ENCODE peak calls at places on chromosomes 11 and 22, in seven cellular contexts. S is AG04450; E is fibroblast of the aortic adventitia; G is left ventricle myocardium inferior; D is DND-41; M is CD8-positive, alpha-beta memory T cell; C is breast epithelium. J is an unnamed sample.
A peak's percentile ranks its signal among the peaks of the same experiment; 100 is the strongest.

GRCh38 chr11:71498091-71498490 is 29.0 kb upstream of the KRTAP5-7 start:
- DNase-seq in E (no peak), C (no peak), M (no peak), S (no peak), D (no peak), G (no peak), J (no peak)

GRCh38 chr11:11010624-11011127 is 152.8 kb upstream of the ZBED5 start:
- DNase-seq in D (no peak), E (no peak), C (no peak), M (no peak), G (peak; percentile 34), S (no peak), J (no peak)

GRCh38 chr11:96205460-96205809 is 137.6 kb downstream of the MAML2 start:
- DNase-seq in S (no peak), M (no peak), D (no peak), E (no peak), C (no peak), G (no peak), J (no peak)

GRCh38 chr11:60265373-60266214 is 14.9 kb upstream of the MS4A4A start:
- DNase-seq in G (no peak), C (no peak), S (no peak), E (peak; percentile 26), M (no peak), D (peak; percentile 18), J (peak; percentile 22)

GRCh38 chr11:43852057-43852636 is 28.5 kb upstream of the ALKBH3 start:
- DNase-seq in M (peak; percentile 59), D (peak; percentile 76), S (peak; percentile 79), E (peak; percentile 88), G (no peak), C (no peak), J (peak; percentile 79)

GRCh38 chr11:118358071-118358470 is 1.3 kb upstream of the UBE4A start:
- DNase-seq in S (no peak), M (no peak), E (peak; percentile 18), D (no peak), G (no peak), C (no peak), J (no peak)

GRCh38 chr11:102810943-102811528 is 13.1 kb upstream of the MMP1 start:
- DNase-seq in E (peak; percentile 63), D (no peak), M (no peak), S (no peak), C (no peak), G (no peak), J (no peak)

GRCh38 chr22:31039393-31039792 is 41.7 kb upstream of the SMTN start:
- DNase-seq in S (peak; percentile 71), C (no peak), M (no peak), G (peak; percentile 22), D (no peak), E (peak; percentile 75), J (no peak)

GRCh38 chr11:102390667-102391449 is 43.8 kb downstream of the BIRC2 start:
- DNase-seq in C (peak; percentile 35), S (peak; percentile 21), M (peak; percentile 71), D (peak; percentile 53), G (peak; percentile 43), E (peak; percentile 72), J (peak; percentile 46)

GRCh38 chr22:19063581-19064353 is 58.4 kb downstream of the DGCR2 start:
- DNase-seq in G (no peak), D (no peak), C (no peak), S (no peak), E (no peak), M (no peak), J (no peak)

GRCh38 chr11:72969894-72970335 is 155.7 kb downstream of the ATG16L2 start:
- DNase-seq in S (no peak), E (peak; percentile 78), G (no peak), M (no peak), D (no peak), C (no peak), J (peak; percentile 81)

GRCh38 chr11:109552376-109552775 is 130.4 kb downstream of the C11orf87 start:
- DNase-seq in M (no peak), D (no peak), S (no peak), E (peak; percentile 4), G (no peak), C (no peak), J (no peak)

GRCh38 chr22:28198692-28199091 is 279.6 kb upstream of the PITPNB start:
- DNase-seq in M (no peak), S (no peak), D (no peak), C (no peak), E (no peak), G (no peak), J (no peak)

GRCh38 chr11:92180664-92181251 is 43.9 kb upstream of the FAT3 start:
- DNase-seq in M (no peak), C (no peak), E (peak; percentile 23), S (no peak), D (no peak), G (no peak), J (no peak)

GRCh38 chr22:48315415-48316244 is 1512.0 kb downstream of the BRD1 start:
- DNase-seq in E (no peak), M (no peak), G (no peak), S (no peak), D (no peak), C (no peak), J (no peak)

GRCh38 chr11:119709638-119710346 is 19.2 kb downstream of the NECTIN1 start:
- DNase-seq in S (peak; percentile 67), E (peak; percentile 36), G (no peak), M (no peak), C (no peak), D (no peak), J (peak; percentile 81)

GRCh38 chr11:64564947-64565889 is 25.8 kb upstream of the SLC22A12 start:
- DNase-seq in M (no peak), G (no peak), E (no peak), C (no peak), D (no peak), S (no peak), J (no peak)

GRCh38 chr22:21980547-21980946 is 2.0 kb downstream of the TOP3B start:
- DNase-seq in D (no peak), C (no peak), S (no peak), E (no peak), M (no peak), G (no peak), J (no peak)

GRCh38 chr11:122042981-122043380 is 73.0 kb downstream of the BLID start:
- DNase-seq in E (no peak), D (no peak), M (no peak), G (no peak), S (no peak), C (no peak), J (no peak)

GRCh38 chr11:8017071-8017470 is 29.9 kb downstream of the EIF3F start:
- DNase-seq in S (no peak), D (no peak), C (no peak), G (no peak), E (no peak), M (no peak), J (no peak)

GRCh38 chr11:31875861-31876625 is 64.9 kb upstream of the PAX6 start:
- DNase-seq in E (no peak), C (no peak), S (no peak), M (no peak), G (no peak), D (no peak), J (no peak)

GRCh38 chr22:24370426-24370825 is 57.0 kb upstream of the ADORA2A start:
- DNase-seq in M (no peak), C (no peak), E (peak; percentile 66), S (no peak), G (no peak), D (no peak), J (no peak)

GRCh38 chr11:3035333-3035732 is 21.9 kb downstream of the CARS1 start:
- DNase-seq in E (no peak), S (no peak), C (no peak), G (no peak), D (no peak), M (no peak), J (no peak)
- H3K4me3 ChIP-seq in E (no peak overlapping the region), S (no peak overlapping the region), C (no peak overlapping the region), G (no peak overlapping the region), D (no peak overlapping the region), M (no peak overlapping the region), J (no peak overlapping the region)

DNA sequence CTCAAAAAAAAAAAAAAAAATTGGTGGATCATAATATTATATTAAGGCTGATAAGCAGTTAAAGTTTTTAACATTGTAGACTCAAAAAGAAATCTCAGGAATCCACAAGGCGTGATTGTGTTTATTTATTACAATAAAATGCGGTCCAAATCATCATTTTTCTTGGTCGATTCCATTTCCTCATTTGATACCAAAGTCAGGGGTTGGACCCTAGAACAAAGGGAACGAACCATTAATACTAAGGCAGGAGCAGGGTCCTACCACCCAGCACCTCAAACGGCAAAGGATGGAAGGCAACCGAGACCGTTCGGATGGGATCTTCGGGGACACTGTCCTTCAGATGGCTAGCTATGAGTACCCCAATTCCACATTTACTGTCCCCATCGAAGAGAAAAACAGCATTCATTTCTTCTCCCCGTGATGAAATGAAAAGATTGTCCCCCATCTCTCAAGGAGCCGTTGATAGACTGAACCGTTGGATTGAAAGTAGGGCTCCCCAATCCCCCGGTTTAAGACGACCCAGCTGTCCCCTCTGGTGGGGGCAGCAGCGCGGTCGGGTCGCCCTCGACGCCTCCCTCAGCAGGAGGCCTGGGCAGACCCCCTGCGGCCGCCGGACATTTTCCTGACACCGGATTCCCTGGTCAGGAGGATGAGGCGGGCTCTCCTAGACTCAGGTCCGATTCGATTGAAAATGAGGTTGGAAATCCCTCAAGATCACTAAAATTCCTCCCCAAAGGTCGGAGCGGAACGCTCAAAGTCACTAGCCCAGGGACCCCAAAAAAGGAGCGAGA is 607 bp downstream of the DMC1 start:
- DNase-seq in S (no peak), E (no peak), D (no peak), M (no peak), C (peak; percentile 24), G (peak; percentile 16), J (peak; percentile 7)
- H3K4me3 ChIP-seq in S (peak overlapping the region; percentile 76), E (peak overlapping the region; percentile 63), D (peak overlapping the region; percentile 15), M (peak overlapping the region; percentile 69), C (peak overlapping the region; percentile 77), G (peak overlapping the region; percentile 77), J (peak overlapping the region; percentile 79)

GRCh38 chr11:18204220-18204619 is 31.6 kb downstream of the MRGPRX4 start:
- DNase-seq in S (no peak), D (no peak), C (no peak), E (no peak), M (no peak), G (no peak), J (no peak)

GRCh38 chr11:18209058-18209457 is 27.5 kb downstream of the SAA4 start:
- DNase-seq in S (no peak), M (no peak), C (no peak), D (no peak), G (no peak), E (no peak), J (no peak)

GRCh38 chr11:18204771-18205170 is 31.8 kb downstream of the SAA4 start:
- DNase-seq in D (no peak), M (no peak), G (no peak), S (no peak), C (no peak), E (no peak), J (no peak)

GRCh38 chr11:18203723-18204122 is 31.1 kb downstream of the MRGPRX4 start:
- DNase-seq in M (no peak), C (no peak), S (no peak), G (no peak), D (no peak), E (peak; percentile 9), J (peak; percentile 15)
- H3K4me3 ChIP-seq in M (no peak overlapping the region), C (no peak overlapping the region), S (no peak overlapping the region), G (no peak overlapping the region), D (no peak overlapping the region), E (no peak overlapping the region), J (no peak overlapping the region)

DNA sequence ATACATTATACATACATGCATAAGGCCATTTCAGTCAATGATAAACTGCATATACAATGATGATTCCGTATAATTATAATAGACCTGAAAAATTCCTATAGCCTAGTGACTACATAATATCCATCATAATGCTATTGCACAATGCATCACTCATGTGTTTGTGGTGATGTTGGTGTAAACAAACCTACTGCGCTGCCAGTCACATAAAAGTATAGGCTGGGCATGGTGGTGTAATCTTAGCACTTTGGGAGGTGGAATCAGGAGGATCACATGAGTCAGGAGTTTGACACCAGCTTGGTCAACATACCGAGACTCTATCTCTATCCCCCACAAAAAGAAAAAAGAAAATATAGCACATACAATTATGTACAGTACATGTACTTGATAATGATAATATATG is 163.7 kb upstream of the DDI1 start:
- DNase-seq in E (no peak), D (no peak), S (no peak), M (no peak), G (no peak), C (no peak), J (no peak)
- H3K4me3 ChIP-seq in E (no peak overlapping the region), D (no peak overlapping the region), S (no peak overlapping the region), M (no peak overlapping the region), G (no peak overlapping the region), C (no peak overlapping the region), J (no peak overlapping the region)